ENCODE peak calls at places on chromosomes 4 and X, in seven cellular contexts. One of them, this sample, is unnamed.

GRCh38 chrX:151680805-151681204 is 14.5 kb upstream of the PRRG3 start:
- DNase-seq in left cardiac atrium: peak; percentile 34
- DNase-seq in stimulated activated CD8-positive, alpha-beta memory T cell treated with anti-CD3 and anti-CD28 coated beads, Interleukin-4, amount 100 ng/mL, for 4 hours: no peak
- DNase-seq in mucosa of descending colon: peak; percentile 33
- DNase-seq in NCI-H2081 treated with DMSO at 0.1 percent for 48 hours: no peak
- DNase-seq in activated naive CD8-positive, alpha-beta T cell treated with anti-CD3 and anti-CD28 coated beads, Interleukin-2, amount 50 U/mL, for 16 hours: peak; percentile 13
- DNase-seq in HS-5: peak; percentile 3
- DNase-seq in this sample: peak; percentile 2

GRCh38 chr4:26206339-26206738 is 114.5 kb upstream of the RBPJ start:
- DNase-seq in mucosa of descending colon: no peak
- DNase-seq in activated naive CD8-positive, alpha-beta T cell treated with anti-CD3 and anti-CD28 coated beads, Interleukin-2, amount 50 U/mL, for 16 hours: no peak
- DNase-seq in HS-5: no peak
- DNase-seq in stimulated activated CD8-positive, alpha-beta memory T cell treated with anti-CD3 and anti-CD28 coated beads, Interleukin-4, amount 100 ng/mL, for 4 hours: no peak
- DNase-seq in NCI-H2081 treated with DMSO at 0.1 percent for 48 hours: no peak
- DNase-seq in left cardiac atrium: no peak
- DNase-seq in this sample: peak; percentile 30

GRCh38 chrX:53227224-53227765 is 2.3 kb upstream of the KDM5C start:
- DNase-seq in left cardiac atrium: no peak
- DNase-seq in stimulated activated CD8-positive, alpha-beta memory T cell treated with anti-CD3 and anti-CD28 coated beads, Interleukin-4, amount 100 ng/mL, for 4 hours: no peak
- DNase-seq in HS-5: no peak
- DNase-seq in NCI-H2081 treated with DMSO at 0.1 percent for 48 hours: no peak
- DNase-seq in activated naive CD8-positive, alpha-beta T cell treated with anti-CD3 and anti-CD28 coated beads, Interleukin-2, amount 50 U/mL, for 16 hours: no peak
- DNase-seq in mucosa of descending colon: no peak
- DNase-seq in this sample: no peak

GRCh38 chr4:173517781-173518371 is 12.2 kb downstream of the HAND2 start:
- DNase-seq in mucosa of descending colon: no peak
- DNase-seq in NCI-H2081 treated with DMSO at 0.1 percent for 48 hours: no peak
- DNase-seq in stimulated activated CD8-positive, alpha-beta memory T cell treated with anti-CD3 and anti-CD28 coated beads, Interleukin-4, amount 100 ng/mL, for 4 hours: no peak
- DNase-seq in left cardiac atrium: peak; percentile 72
- DNase-seq in activated naive CD8-positive, alpha-beta T cell treated with anti-CD3 and anti-CD28 coated beads, Interleukin-2, amount 50 U/mL, for 16 hours: no peak
- DNase-seq in HS-5: no peak
- DNase-seq in this sample: no peak

GRCh38 chrX:23765449-23765848 is 17.5 kb upstream of the SAT1 start:
- DNase-seq in mucosa of descending colon: no peak
- DNase-seq in HS-5: peak; percentile 44
- DNase-seq in activated naive CD8-positive, alpha-beta T cell treated with anti-CD3 and anti-CD28 coated beads, Interleukin-2, amount 50 U/mL, for 16 hours: no peak
- DNase-seq in left cardiac atrium: no peak
- DNase-seq in stimulated activated CD8-positive, alpha-beta memory T cell treated with anti-CD3 and anti-CD28 coated beads, Interleukin-4, amount 100 ng/mL, for 4 hours: no peak
- DNase-seq in NCI-H2081 treated with DMSO at 0.1 percent for 48 hours: no peak
- DNase-seq in this sample: no peak

GRCh38 chr4:5626916-5627315 is 81.4 kb downstream of the EVC2 start:
- DNase-seq in activated naive CD8-positive, alpha-beta T cell treated with anti-CD3 and anti-CD28 coated beads, Interleukin-2, amount 50 U/mL, for 16 hours: no peak
- DNase-seq in NCI-H2081 treated with DMSO at 0.1 percent for 48 hours: no peak
- DNase-seq in HS-5: no peak
- DNase-seq in left cardiac atrium: no peak
- DNase-seq in mucosa of descending colon: no peak
- DNase-seq in stimulated activated CD8-positive, alpha-beta memory T cell treated with anti-CD3 and anti-CD28 coated beads, Interleukin-4, amount 100 ng/mL, for 4 hours: no peak
- DNase-seq in this sample: no peak

GRCh38 chr4:54898941-54899340 is 226.5 kb downstream of the KDR start:
- DNase-seq in HS-5: no peak
- DNase-seq in stimulated activated CD8-positive, alpha-beta memory T cell treated with anti-CD3 and anti-CD28 coated beads, Interleukin-4, amount 100 ng/mL, for 4 hours: no peak
- DNase-seq in mucosa of descending colon: no peak
- DNase-seq in NCI-H2081 treated with DMSO at 0.1 percent for 48 hours: no peak
- DNase-seq in left cardiac atrium: no peak
- DNase-seq in activated naive CD8-positive, alpha-beta T cell treated with anti-CD3 and anti-CD28 coated beads, Interleukin-2, amount 50 U/mL, for 16 hours: no peak
- DNase-seq in this sample: no peak

GRCh38 chr4:3384771-3385701 is 56.7 kb upstream of the HGFAC start:
- DNase-seq in mucosa of descending colon: no peak
- DNase-seq in NCI-H2081 treated with DMSO at 0.1 percent for 48 hours: no peak
- DNase-seq in activated naive CD8-positive, alpha-beta T cell treated with anti-CD3 and anti-CD28 coated beads, Interleukin-2, amount 50 U/mL, for 16 hours: no peak
- DNase-seq in left cardiac atrium: peak; percentile 66
- DNase-seq in HS-5: no peak
- DNase-seq in stimulated activated CD8-positive, alpha-beta memory T cell treated with anti-CD3 and anti-CD28 coated beads, Interleukin-4, amount 100 ng/mL, for 4 hours: no peak
- DNase-seq in this sample: no peak

GRCh38 chr4:13892739-13893105 is 265.2 kb upstream of the BOD1L1 start:
- DNase-seq in HS-5: no peak
- DNase-seq in mucosa of descending colon: no peak
- DNase-seq in stimulated activated CD8-positive, alpha-beta memory T cell treated with anti-CD3 and anti-CD28 coated beads, Interleukin-4, amount 100 ng/mL, for 4 hours: no peak
- DNase-seq in NCI-H2081 treated with DMSO at 0.1 percent for 48 hours: no peak
- DNase-seq in activated naive CD8-positive, alpha-beta T cell treated with anti-CD3 and anti-CD28 coated beads, Interleukin-2, amount 50 U/mL, for 16 hours: no peak
- DNase-seq in left cardiac atrium: no peak
- DNase-seq in this sample: no peak

GRCh38 chrX:124289443-124289842 is 43.0 kb upstream of the TEX13D start:
- DNase-seq in NCI-H2081 treated with DMSO at 0.1 percent for 48 hours: peak; percentile 78
- DNase-seq in stimulated activated CD8-positive, alpha-beta memory T cell treated with anti-CD3 and anti-CD28 coated beads, Interleukin-4, amount 100 ng/mL, for 4 hours: no peak
- DNase-seq in HS-5: no peak
- DNase-seq in mucosa of descending colon: no peak
- DNase-seq in left cardiac atrium: no peak
- DNase-seq in activated naive CD8-positive, alpha-beta T cell treated with anti-CD3 and anti-CD28 coated beads, Interleukin-2, amount 50 U/mL, for 16 hours: no peak
- DNase-seq in this sample: no peak

GRCh38 chr4:1337376-1337831 is 9.6 kb upstream of the UVSSA start:
- DNase-seq in HS-5: no peak
- DNase-seq in mucosa of descending colon: no peak
- DNase-seq in stimulated activated CD8-positive, alpha-beta memory T cell treated with anti-CD3 and anti-CD28 coated beads, Interleukin-4, amount 100 ng/mL, for 4 hours: peak; percentile 62
- DNase-seq in activated naive CD8-positive, alpha-beta T cell treated with anti-CD3 and anti-CD28 coated beads, Interleukin-2, amount 50 U/mL, for 16 hours: peak; percentile 18
- DNase-seq in left cardiac atrium: no peak
- DNase-seq in NCI-H2081 treated with DMSO at 0.1 percent for 48 hours: no peak
- DNase-seq in this sample: no peak

This sample was measured in non-pigmented ciliary epithelial cell.